ENCODE peak calls at places on chromosomes 11 and 22, in four cellular contexts. B is NCI-H1436 treated with DMSO at 0.1 percent for 48 hours; P is effector CD8-positive, alpha-beta T cell; O is NCI-H345. X is an unnamed sample.

GRCh38 chr11:77083553-77084245 is 16.9 kb downstream of the CAPN5 start:
- DNase-seq in B (no peak), P (no peak), O (no peak), X (no peak)

GRCh38 chr11:133508448-133508847 is 23.9 kb downstream of the OPCML start:
- DNase-seq in B (no peak), P (no peak), O (no peak), X (no peak)

GRCh38 chr11:64237484-64237951 is 3.1 kb downstream of the VEGFB start:
- DNase-seq in B (no peak), P (no peak), O (peak), X (no peak)

GRCh38 chr11:93487032-93487483 is 56.1 kb downstream of the SMCO4 start:
- DNase-seq in B (no peak), P (no peak), O (peak), X (no peak)

GRCh38 chr11:107827041-107827440 is 31.5 kb downstream of the SLC35F2 start:
- DNase-seq in B (no peak), P (no peak), O (no peak), X (no peak)

GRCh38 chr11:92776676-92777075 is 192.8 kb upstream of the MTNR1B start:
- DNase-seq in B (no peak), P (no peak), O (no peak), X (peak)

GRCh38 chr11:61392991-61393595 is 706 bp downstream of the TMEM216 start:
- DNase-seq in B (no peak), P (no peak), O (no peak), X (no peak)

GRCh38 chr11:61111060-61111435 is 8.8 kb downstream of the CD5 start:
- DNase-seq in B (no peak), P (no peak), O (no peak), X (no peak)

GRCh38 chr11:44456544-44457270 is 108.8 kb upstream of the CD82 start:
- DNase-seq in B (no peak), P (no peak), O (no peak), X (no peak)

GRCh38 chr11:94400839-94401772 is at the start of gene GPR83:
- DNase-seq in B (no peak), P (no peak), O (peak), X (peak)

GRCh38 chr11:25924586-25924985 is 407.3 kb upstream of the ANO3 start:
- DNase-seq in B (no peak), P (no peak), O (no peak), X (no peak)

GRCh38 chr11:26947904-26948639 is 45.8 kb upstream of the FIBIN start:
- DNase-seq in B (no peak), P (no peak), O (no peak), X (no peak)

GRCh38 chr11:76723142-76723541 is 52.6 kb upstream of the LRRC32 start:
- DNase-seq in B (no peak), P (no peak), O (no peak), X (no peak)

GRCh38 chr11:126282742-126283591 is at the start of gene TIRAP:
- DNase-seq in B (no peak), P (peak), O (peak), X (peak)

GRCh38 chr22:21013742-21014201 is 1.2 kb upstream of the P2RX6 start:
- DNase-seq in B (no peak), P (no peak), O (no peak), X (no peak)

GRCh38 chr11:64353101-64353738 is 5.7 kb upstream of the RPS6KA4 start:
- DNase-seq in B (no peak), P (no peak), O (peak), X (no peak)

GRCh38 chr11:110362916-110363574 is 66.6 kb upstream of the RDX start:
- DNase-seq in B (no peak), P (no peak), O (peak), X (no peak)

GRCh38 chr11:69834811-69835800 is 15.9 kb upstream of the FGF3 start:
- DNase-seq in B (no peak), P (no peak), O (no peak), X (no peak)

GRCh38 chr11:113014731-113015455 is 53.7 kb downstream of the NCAM1 start:
- DNase-seq in B (no peak), P (no peak), O (peak), X (peak)

GRCh38 chr11:693887-694562 is 997 bp downstream of the DEAF1 start:
- DNase-seq in B (no peak), P (no peak), O (peak), X (no peak)

GRCh38 chr11:129374993-129375721 is 491 bp upstream of the BARX2 start:
- DNase-seq in B (no peak), P (no peak), O (peak), X (no peak)

GRCh38 chr11:114052160-114052559 is 7.4 kb upstream of the ZBTB16 start:
- DNase-seq in B (no peak), P (no peak), O (no peak), X (no peak)

GRCh38 chr11:119750056-119750455 is 21.1 kb upstream of the NECTIN1 start:
- DNase-seq in B (no peak), P (no peak), O (no peak), X (no peak)

X was measured in heart right ventricle.